ENCODE peak calls at places on chromosomes 11 and 22, in nine cellular contexts. E is naive thymus-derived CD4-positive, alpha-beta T cell; O is glutamatergic neuron; W is AG09319; I is stimulated activated CD8-positive, alpha-beta memory T cell treated with anti-CD3 and anti-CD28 coated beads, Interleukin-7, amount 100 ng/mL, for 1 hour; T is M059J; L is iPS DF 19.7; M is GM23338; S is T47D. F is an unnamed sample.

GRCh38 chr11:88042238-88043032 is 132.8 kb downstream of the RAB38 start:
- DNase-seq in E (no peak), O (no peak), W (no peak), I (no peak), T (no peak), L (no peak), M (no peak), S (no peak), F (peak)

GRCh38 chr11:126280595-126280994 is 2.3 kb upstream of the TIRAP start:
- DNase-seq in E (no peak), O (no peak), W (no peak), I (no peak), T (no peak), L (no peak), M (no peak), S (no peak), F (no peak)

GRCh38 chr11:114162719-114163123 is 103.2 kb downstream of the ZBTB16 start:
- DNase-seq in E (no peak), O (no peak), W (peak), I (no peak), T (peak), L (no peak), M (no peak), S (peak), F (peak)

GRCh38 chr11:68214173-68215086 is 1.3 kb upstream of the KMT5B start:
- DNase-seq in E (no peak), O (peak), W (no peak), I (no peak), T (peak), L (no peak), M (peak), S (no peak), F (peak)

GRCh38 chr22:31620756-31621480 is 41.1 kb downstream of the PISD start:
- DNase-seq in E (no peak), O (no peak), W (no peak), I (no peak), T (no peak), L (no peak), M (no peak), S (no peak), F (no peak)

GRCh38 chr11:95723353-95723942 is 66.1 kb downstream of the FAM76B start:
- DNase-seq in E (no peak), O (no peak), W (no peak), I (no peak), T (no peak), L (no peak), M (no peak), S (no peak), F (no peak)

GRCh38 chr22:37525073-37525745 is 6.0 kb upstream of the CARD10 start:
- DNase-seq in E (no peak), O (no peak), W (peak), I (no peak), T (peak), L (no peak), M (no peak), S (no peak), F (peak)

GRCh38 chr11:17700991-17701390 is 18.4 kb upstream of the MYOD1 start:
- DNase-seq in E (no peak), O (no peak), W (no peak), I (no peak), T (no peak), L (no peak), M (no peak), S (no peak), F (peak)

GRCh38 chr11:19345519-19345847 is 104.7 kb upstream of the E2F8 start:
- DNase-seq in E (no peak), O (peak), W (no peak), I (no peak), T (peak), L (no peak), M (peak), S (no peak), F (no peak)

GRCh38 chr11:57597461-57597892 is at the start of gene SERPING1:
- DNase-seq in E (no peak), O (no peak), W (no peak), I (no peak), T (no peak), L (no peak), M (peak), S (no peak), F (no peak)

GRCh38 chr11:125638315-125638714 is 13.4 kb downstream of the CHEK1 start:
- DNase-seq in E (no peak), O (no peak), W (no peak), I (no peak), T (no peak), L (no peak), M (no peak), S (no peak), F (no peak)

GRCh38 chr11:67584205-67584880 is 731 bp downstream of the GSTP1 start:
- DNase-seq in E (peak), O (peak), W (peak), I (no peak), T (no peak), L (no peak), M (peak), S (no peak), F (peak)

GRCh38 chr11:66489636-66490035 is 9.4 kb downstream of the DPP3 start:
- DNase-seq in E (no peak), O (no peak), W (no peak), I (no peak), T (no peak), L (no peak), M (no peak), S (no peak), F (no peak)

GRCh38 chr11:62410972-62411371 is 7.9 kb upstream of the SCGB1A1 start:
- DNase-seq in E (no peak), O (no peak), W (no peak), I (no peak), T (no peak), L (no peak), M (no peak), S (no peak), F (peak)

GRCh38 chr11:106152824-106153223 is 75.4 kb downstream of the AASDHPPT start:
- DNase-seq in E (no peak), O (no peak), W (no peak), I (no peak), T (peak), L (no peak), M (no peak), S (peak), F (peak)

GRCh38 chr11:129767827-129768226 is 47.8 kb upstream of the TMEM45B start:
- DNase-seq in E (no peak), O (no peak), W (no peak), I (no peak), T (peak), L (no peak), M (no peak), S (no peak), F (peak)

GRCh38 chr11:13889566-13890214 is 72.8 kb upstream of the SPON1 start:
- DNase-seq in E (no peak), O (no peak), W (no peak), I (no peak), T (peak), L (no peak), M (no peak), S (peak), F (no peak)

GRCh38 chr11:27933992-27934829 is 173.7 kb downstream of the KIF18A start:
- DNase-seq in E (no peak), O (no peak), W (no peak), I (no peak), T (peak), L (peak), M (peak), S (no peak), F (peak)

GRCh38 chr11:13837286-13837685 is 125.2 kb upstream of the SPON1 start:
- DNase-seq in E (no peak), O (no peak), W (no peak), I (no peak), T (peak), L (no peak), M (no peak), S (no peak), F (peak)

GRCh38 chr11:17343907-17344306 is 7.7 kb upstream of the NCR3LG1 start:
- DNase-seq in E (no peak), O (no peak), W (peak), I (no peak), T (peak), L (no peak), M (peak), S (no peak), F (peak)

GRCh38 chr11:68889948-68890446 is 13.6 kb downstream of the MRPL21 start:
- DNase-seq in E (no peak), O (peak), W (peak), I (no peak), T (no peak), L (peak), M (peak), S (peak), F (peak)